ENCODE peak calls at places on chromosomes 6 and 20, in seven cellular contexts. H, F, A, T, D, M and E are unnamed samples.

GRCh38 chr6:7727951-7728854 is 2.3 kb downstream of the BMP6 start:
- DNase-seq in H (peak), F (no peak), A (no peak), T (peak), D (peak), M (no peak), E (peak)

GRCh38 chr6:113361014-113361645 is 496.0 kb upstream of the MARCKS start:
- DNase-seq in H (no peak), F (no peak), A (peak), T (no peak), D (no peak), M (no peak), E (no peak)

GRCh38 chr20:62127799-62128198 is 5.5 kb downstream of the LSM14B start:
- DNase-seq in H (no peak), F (no peak), A (no peak), T (no peak), D (no peak), M (no peak), E (no peak)

GRCh38 chr20:22941550-22941949 is 93.6 kb upstream of the SSTR4 start:
- DNase-seq in H (no peak), F (no peak), A (no peak), T (no peak), D (no peak), M (no peak), E (no peak)

GRCh38 chr20:36732456-36732855 is 13.4 kb downstream of the NDRG3 start:
- DNase-seq in H (no peak), F (no peak), A (no peak), T (no peak), D (no peak), M (no peak), E (no peak)

GRCh38 chr6:78599526-78599925 is 267.8 kb upstream of the IRAK1BP1 start:
- DNase-seq in H (no peak), F (no peak), A (peak), T (no peak), D (no peak), M (no peak), E (no peak)

GRCh38 chr6:10529231-10529801 is 8.2 kb downstream of the GCNT2 start:
- DNase-seq in H (no peak), F (no peak), A (no peak), T (no peak), D (no peak), M (peak), E (no peak)

GRCh38 chr6:107509506-107509905 is 19.6 kb downstream of the SOBP start:
- DNase-seq in H (no peak), F (no peak), A (no peak), T (no peak), D (no peak), M (peak), E (no peak)

GRCh38 chr20:20083796-20084195 is 31.5 kb downstream of the CFAP61 start:
- DNase-seq in H (no peak), F (no peak), A (peak), T (no peak), D (no peak), M (no peak), E (peak)

GRCh38 chr6:116278478-116278822 is 1.3 kb downstream of the TSPYL1 start:
- DNase-seq in H (no peak), F (no peak), A (no peak), T (no peak), D (no peak), M (no peak), E (no peak)

GRCh38 chr20:61109221-61109805 is 142.7 kb upstream of the CDH4 start:
- DNase-seq in H (no peak), F (no peak), A (no peak), T (no peak), D (no peak), M (no peak), E (no peak)

GRCh38 chr6:44960898-44961297 is 367.2 kb upstream of the RUNX2 start:
- DNase-seq in H (no peak), F (no peak), A (peak), T (no peak), D (no peak), M (no peak), E (no peak)

GRCh38 chr20:33657704-33658095 is 4.4 kb upstream of the C20orf144 start:
- DNase-seq in H (no peak), F (no peak), A (no peak), T (no peak), D (no peak), M (no peak), E (no peak)

GRCh38 chr6:30711758-30712380 is 5.2 kb downstream of the MDC1 start:
- DNase-seq in H (no peak), F (no peak), A (no peak), T (no peak), D (no peak), M (no peak), E (peak)

GRCh38 chr6:112464901-112465661 is 118.0 kb downstream of the RFPL4B start:
- DNase-seq in H (no peak), F (no peak), A (no peak), T (no peak), D (no peak), M (no peak), E (no peak)

GRCh38 chr20:22006306-22006705 is 300.8 kb downstream of the PAX1 start:
- DNase-seq in H (no peak), F (no peak), A (no peak), T (no peak), D (no peak), M (no peak), E (no peak)

GRCh38 chr6:11196511-11197174 is 35.8 kb downstream of the NEDD9 start:
- DNase-seq in H (peak), F (no peak), A (peak), T (no peak), D (no peak), M (no peak), E (no peak)

GRCh38 chr6:155078331-155078745 is 83.2 kb downstream of the TIAM2 start:
- DNase-seq in H (no peak), F (peak), A (no peak), T (no peak), D (no peak), M (no peak), E (no peak)

GRCh38 chr20:53040678-53041674 is 68.8 kb downstream of the TSHZ2 start:
- DNase-seq in H (peak), F (peak), A (peak), T (no peak), D (no peak), M (no peak), E (no peak)

GRCh38 chr6:97186416-97186999 is 96.5 kb downstream of the MMS22L start:
- DNase-seq in H (peak), F (peak), A (peak), T (peak), D (peak), M (peak), E (peak)

GRCh38 chr20:16528078-16528477 is 45.2 kb downstream of the KIF16B start:
- DNase-seq in H (no peak), F (peak), A (peak), T (no peak), D (no peak), M (peak), E (no peak)

GRCh38 chr6:168376120-168376519 is 56.5 kb upstream of the DACT2 start:
- DNase-seq in H (no peak), F (no peak), A (no peak), T (no peak), D (no peak), M (no peak), E (no peak)

GRCh38 chr20:5316188-5317158 is at the start of gene PROKR2:
- DNase-seq in H (peak), F (no peak), A (no peak), T (peak), D (no peak), M (no peak), E (peak)

GRCh38 chr6:30325873-30326445 is 768 bp upstream of the TRIM39 start:
- DNase-seq in H (peak), F (peak), A (peak), T (peak), D (peak), M (no peak), E (no peak)

GRCh38 chr20:37956099-37956498 is 53.2 kb downstream of the VSTM2L start:
- DNase-seq in H (no peak), F (no peak), A (no peak), T (no peak), D (no peak), M (no peak), E (no peak)

GRCh38 chr6:151160869-151161268 is 78.9 kb upstream of the AKAP12 start:
- DNase-seq in H (no peak), F (no peak), A (no peak), T (no peak), D (no peak), M (peak), E (no peak)

GRCh38 chr20:15257471-15257870 is 920.1 kb upstream of the FLRT3 start:
- DNase-seq in H (no peak), F (no peak), A (no peak), T (no peak), D (no peak), M (no peak), E (no peak)

GRCh38 chr6:54493138-54493537 is 184.9 kb downstream of the TINAG start:
- DNase-seq in H (no peak), F (no peak), A (peak), T (no peak), D (no peak), M (no peak), E (no peak)

GRCh38 chr20:45419188-45420091 is 3.5 kb downstream of the PIGT start:
- DNase-seq in H (no peak), F (peak), A (peak), T (no peak), D (peak), M (peak), E (peak)

GRCh38 chr6:154928325-154928922 is 66.7 kb upstream of the TIAM2 start:
- DNase-seq in H (peak), F (no peak), A (peak), T (peak), D (no peak), M (peak), E (peak)

GRCh38 chr20:1478566-1478965 is 11.9 kb upstream of the NSFL1C start:
- DNase-seq in H (no peak), F (no peak), A (peak), T (no peak), D (no peak), M (no peak), E (no peak)

GRCh38 chr20:5463007-5463686 is 146.4 kb upstream of the PROKR2 start:
- DNase-seq in H (no peak), F (no peak), A (no peak), T (no peak), D (no peak), M (no peak), E (no peak)

GRCh38 chr6:13038315-13039261 is 289.7 kb downstream of the TBC1D7 start:
- DNase-seq in H (no peak), F (no peak), A (peak), T (no peak), D (no peak), M (peak), E (no peak)

DNA sequence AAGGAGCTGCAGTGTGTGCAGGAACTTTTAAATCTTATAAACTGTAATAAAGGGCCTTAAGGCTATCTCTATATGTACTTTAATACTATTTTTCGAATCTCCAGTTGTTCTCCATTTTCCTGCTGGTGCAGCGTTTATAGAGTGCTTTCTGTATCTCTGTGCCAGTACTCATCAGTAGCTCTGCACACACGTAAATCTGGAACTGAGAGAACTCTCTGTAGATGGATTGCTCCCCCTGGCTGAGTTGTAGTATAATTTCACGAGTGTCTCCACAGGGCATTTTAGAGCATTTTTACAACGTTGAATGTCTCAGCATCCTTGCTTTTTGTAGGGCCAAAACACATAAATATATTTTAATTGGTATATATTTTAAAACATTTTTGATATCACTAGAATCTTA is 256.5 kb downstream of the TRDN start:
- DNase-seq in H (peak), F (no peak), A (peak), T (no peak), D (no peak), M (no peak), E (no peak)
- TF ChIP-seq CTCF in H (peak), F (peak), A (peak), T (peak), D (peak), M (no peak), E (no peak)

GRCh38 chr6:131059486-131059885 is 3.6 kb downstream of the EPB41L2 start:
- DNase-seq in H (no peak), F (no peak), A (peak), T (no peak), D (no peak), M (no peak), E (no peak)
- TF ChIP-seq CTCF in H (no peak), F (no peak), A (peak), T (no peak), D (no peak), M (no peak), E (no peak)

GRCh38 chr6:34235605-34236422 is 859 bp upstream of the HMGA1 start:
- DNase-seq in H (no peak), F (peak), A (peak), T (peak), D (peak), M (peak), E (peak)
- TF ChIP-seq CTCF in H (no peak), F (no peak), A (no peak), T (no peak), D (no peak), M (no peak), E (no peak)

GRCh38 chr20:25538838-25539665 is 46.3 kb downstream of the NINL start:
- DNase-seq in H (no peak), F (no peak), A (no peak), T (no peak), D (no peak), M (no peak), E (no peak)
- TF ChIP-seq CTCF in H (no peak), F (no peak), A (no peak), T (no peak), D (no peak), M (no peak), E (no peak)